ENCODE peak calls at places on chromosomes 12 and 14, in eight cellular contexts. B, D, T, S, L, F, Y and W are unnamed samples.

GRCh38 chr14:70350078-70350477 is 9.4 kb downstream of the COX16 start:
- DNase-seq in B (no peak), D (no peak), T (no peak), S (no peak), L (no peak), F (no peak), Y (no peak), W (no peak)

GRCh38 chr12:64583395-64584172 is 26.7 kb upstream of the RASSF3 start:
- DNase-seq in B (no peak), D (no peak), T (no peak), S (no peak), L (no peak), F (no peak), Y (peak), W (no peak)

GRCh38 chr12:89707992-89708792 is 446 bp downstream of the ATP2B1 start:
- DNase-seq in B (peak), D (no peak), T (no peak), S (peak), L (peak), F (peak), Y (peak), W (no peak)

GRCh38 chr12:18462437-18462836 is 201.1 kb downstream of the PIK3C2G start:
- DNase-seq in B (no peak), D (peak), T (no peak), S (no peak), L (no peak), F (no peak), Y (peak), W (no peak)

GRCh38 chr12:10889226-10889625 is 5.2 kb upstream of the PRH1 start:
- DNase-seq in B (no peak), D (no peak), T (no peak), S (no peak), L (no peak), F (no peak), Y (no peak), W (no peak)

GRCh38 chr12:75969768-75970167 is 61.8 kb downstream of the PHLDA1 start:
- DNase-seq in B (no peak), D (no peak), T (no peak), S (no peak), L (no peak), F (no peak), Y (no peak), W (no peak)

GRCh38 chr12:19115285-19115684 is 14.2 kb upstream of the PLEKHA5 start:
- DNase-seq in B (no peak), D (no peak), T (no peak), S (no peak), L (no peak), F (no peak), Y (no peak), W (no peak)

GRCh38 chr14:24958271-24958670 is 91.7 kb downstream of the STXBP6 start:
- DNase-seq in B (no peak), D (no peak), T (no peak), S (no peak), L (no peak), F (no peak), Y (no peak), W (no peak)

GRCh38 chr12:74317078-74317581 is 220.5 kb upstream of the ATXN7L3B start:
- DNase-seq in B (no peak), D (no peak), T (no peak), S (peak), L (no peak), F (peak), Y (peak), W (peak)

GRCh38 chr14:70391493-70392391 is 25.1 kb downstream of the SYNJ2BP start:
- DNase-seq in B (no peak), D (no peak), T (no peak), S (peak), L (no peak), F (no peak), Y (no peak), W (no peak)

GRCh38 chr14:64970041-64970440 is 2.1 kb downstream of the RAB15 start:
- DNase-seq in B (peak), D (no peak), T (no peak), S (no peak), L (no peak), F (no peak), Y (no peak), W (no peak)

GRCh38 chr12:113959096-113959495 is 7.0 kb downstream of the RBM19 start:
- DNase-seq in B (no peak), D (no peak), T (no peak), S (no peak), L (no peak), F (no peak), Y (no peak), W (no peak)

GRCh38 chr12:113957627-113958026 is 8.5 kb downstream of the RBM19 start:
- DNase-seq in B (no peak), D (no peak), T (no peak), S (no peak), L (no peak), F (no peak), Y (no peak), W (no peak)

GRCh38 chr12:113958108-113958507 is 8.0 kb downstream of the RBM19 start:
- DNase-seq in B (no peak), D (no peak), T (no peak), S (no peak), L (no peak), F (no peak), Y (no peak), W (no peak)

GRCh38 chr12:113954547-113954946 is 11.6 kb downstream of the RBM19 start:
- DNase-seq in B (no peak), D (no peak), T (no peak), S (no peak), L (no peak), F (no peak), Y (no peak), W (no peak)

GRCh38 chr12:113955109-113955970 is 10.8 kb downstream of the RBM19 start:
- DNase-seq in B (no peak), D (no peak), T (no peak), S (peak), L (no peak), F (no peak), Y (peak), W (peak)
- TF ChIP-seq CTCF in B (peak), D (peak), T (peak), S (peak), L (no peak), F (no peak), Y (peak), W (peak)

GRCh38 chr12:118023461-118023860 is 7.0 kb downstream of the RFC5 start:
- DNase-seq in B (no peak), D (no peak), T (no peak), S (no peak), L (no peak), F (no peak), Y (no peak), W (no peak)
- H3K27ac ChIP-seq in B (no peak), D (no peak), T (no peak), S (no peak), L (no peak), F (no peak), Y (no peak), W (no peak)

DNA sequence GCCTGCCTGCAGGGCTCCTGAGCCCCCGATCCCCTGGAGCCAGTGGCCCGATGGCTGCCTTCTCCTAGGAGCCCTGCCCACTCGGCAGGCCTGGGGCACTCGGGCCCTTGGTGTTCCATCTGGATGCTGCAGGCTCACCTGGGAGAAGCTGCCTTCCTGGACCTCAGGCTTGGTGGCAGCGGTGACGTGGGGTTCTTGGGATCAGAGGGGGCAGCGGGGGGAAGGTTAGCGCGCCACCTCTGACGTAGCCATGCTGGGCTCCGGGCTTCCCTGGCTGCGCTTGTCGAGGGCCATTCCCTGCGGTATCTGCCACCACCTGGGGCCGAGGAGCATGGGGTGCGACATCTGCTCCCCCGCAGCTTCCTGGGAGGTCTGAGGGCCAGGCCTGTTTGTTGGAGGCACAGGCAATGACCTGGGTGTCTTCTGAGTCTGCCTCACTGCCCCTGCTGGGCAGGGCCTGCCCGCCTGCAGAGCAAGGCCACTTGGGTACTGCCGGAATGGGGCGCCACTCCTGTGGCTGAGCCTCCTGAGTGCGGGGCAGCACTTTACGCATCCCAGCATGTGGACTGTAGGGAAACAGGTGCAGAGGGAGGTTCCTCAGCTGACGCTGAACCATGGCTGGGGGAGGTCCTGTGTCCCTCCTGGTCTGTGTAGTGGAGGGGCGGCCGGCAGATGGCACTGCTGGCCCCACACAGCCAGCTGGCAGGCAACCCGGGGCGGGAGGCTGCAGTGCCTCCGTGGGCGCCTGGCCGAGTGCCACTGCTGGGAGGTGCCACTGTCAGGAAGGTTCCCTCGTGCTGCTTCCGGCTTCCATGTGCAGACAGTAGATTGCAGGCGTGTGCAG is 20.3 kb downstream of the MTA1 start:
- DNase-seq in B (no peak), D (no peak), T (no peak), S (no peak), L (no peak), F (no peak), Y (peak), W (no peak)
- TF ChIP-seq CTCF in B (peak), D (no peak), T (no peak), S (no peak), L (no peak), F (no peak), Y (no peak), W (no peak)

DNA sequence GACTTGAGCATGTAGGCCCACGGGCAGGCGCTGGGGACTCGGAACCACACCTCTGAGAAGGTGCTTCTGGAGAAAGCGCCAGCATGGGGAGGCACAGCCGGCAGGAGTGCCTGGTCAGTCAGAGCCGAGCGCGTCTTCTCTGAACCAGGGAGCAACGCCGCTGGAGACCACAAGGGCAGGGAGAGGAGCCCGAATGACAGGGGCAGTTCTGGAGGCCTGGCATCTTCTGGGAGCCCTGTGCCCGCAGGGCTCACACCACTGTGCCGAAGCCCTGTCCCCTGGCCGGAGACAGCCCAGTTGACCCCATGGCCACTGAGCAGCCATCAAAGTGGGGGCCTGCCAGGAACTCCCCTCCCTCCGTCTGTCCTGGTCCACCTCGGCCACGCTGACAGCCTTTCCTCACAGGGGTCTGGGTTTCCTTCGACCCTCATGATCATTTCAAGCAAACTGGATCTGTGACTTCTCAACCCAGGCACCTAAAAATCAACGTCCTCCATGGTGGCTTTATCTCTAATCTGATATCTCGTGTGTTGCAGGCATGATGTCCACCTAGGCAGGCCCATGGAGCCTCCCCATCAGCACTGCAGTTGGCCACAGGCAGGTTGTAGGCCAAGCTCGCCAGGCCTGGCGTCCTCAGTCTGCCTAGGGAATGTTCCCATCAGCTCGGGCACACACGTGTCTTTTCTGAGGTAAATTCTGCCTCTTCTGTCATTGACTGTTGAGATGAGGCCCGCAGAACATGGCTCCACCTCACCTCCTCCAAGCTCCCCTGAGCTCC is 299.3 kb upstream of the RTL1 start:
- DNase-seq in B (peak), D (no peak), T (no peak), S (no peak), L (no peak), F (peak), Y (no peak), W (no peak)
- H3K27ac ChIP-seq in B (no peak), D (no peak), T (no peak), S (no peak), L (no peak), F (no peak), Y (no peak), W (no peak)

GRCh38 chr12:66548338-66549049 is 130.4 kb downstream of the GRIP1 start:
- DNase-seq in B (no peak), D (no peak), T (no peak), S (no peak), L (no peak), F (no peak), Y (no peak), W (no peak)
- TF ChIP-seq CTCF in B (no peak), D (peak), T (no peak), S (peak), L (no peak), F (no peak), Y (no peak), W (peak)

DNA sequence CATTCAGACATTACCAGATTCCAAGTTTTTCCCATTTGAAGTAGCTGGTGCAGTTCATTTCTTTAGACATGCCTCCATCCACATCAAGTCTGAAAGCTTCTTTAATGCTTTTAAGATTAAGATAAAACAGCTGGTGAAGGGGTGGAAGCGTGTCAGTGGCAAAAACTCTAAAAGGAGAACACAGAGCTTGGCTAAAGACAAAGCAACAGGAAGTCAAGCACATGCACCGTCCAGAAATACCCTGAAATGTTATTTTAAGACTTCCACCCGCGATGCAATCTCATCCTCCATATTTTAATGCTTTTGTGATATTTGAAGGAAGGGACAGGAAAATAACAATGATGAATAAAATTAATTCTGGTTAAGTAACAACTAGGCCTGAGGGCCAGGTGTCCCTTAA is 31.8 kb downstream of the PPM1H start:
- DNase-seq in B (no peak), D (no peak), T (no peak), S (no peak), L (no peak), F (no peak), Y (peak), W (no peak)
- H3K27ac ChIP-seq in B (no peak), D (no peak), T (no peak), S (no peak), L (no peak), F (no peak), Y (peak), W (no peak)

DNA sequence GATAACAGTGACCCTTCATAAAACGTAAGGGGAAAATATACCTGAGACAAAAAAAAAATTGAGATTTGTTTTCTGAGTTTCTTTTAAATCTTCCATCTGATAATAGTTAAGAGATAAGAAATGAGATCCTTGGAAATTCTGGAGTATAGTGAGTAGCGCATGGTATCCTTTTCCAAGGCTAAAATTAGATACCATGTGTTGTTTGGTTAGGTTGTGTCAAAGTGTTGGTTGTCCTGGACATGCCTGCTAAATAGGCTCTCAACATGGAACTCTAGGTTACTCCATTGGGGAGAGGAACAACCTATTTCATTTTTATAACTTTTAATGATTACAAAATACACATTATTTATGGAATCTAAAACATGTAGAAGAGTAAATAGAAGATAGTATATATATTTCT is 14.8 kb downstream of the PYGL start:
- DNase-seq in B (no peak), D (no peak), T (no peak), S (no peak), L (no peak), F (no peak), Y (no peak), W (no peak)
- TF ChIP-seq CTCF in B (no peak), D (no peak), T (no peak), S (no peak), L (no peak), F (no peak), Y (no peak), W (no peak)

DNA sequence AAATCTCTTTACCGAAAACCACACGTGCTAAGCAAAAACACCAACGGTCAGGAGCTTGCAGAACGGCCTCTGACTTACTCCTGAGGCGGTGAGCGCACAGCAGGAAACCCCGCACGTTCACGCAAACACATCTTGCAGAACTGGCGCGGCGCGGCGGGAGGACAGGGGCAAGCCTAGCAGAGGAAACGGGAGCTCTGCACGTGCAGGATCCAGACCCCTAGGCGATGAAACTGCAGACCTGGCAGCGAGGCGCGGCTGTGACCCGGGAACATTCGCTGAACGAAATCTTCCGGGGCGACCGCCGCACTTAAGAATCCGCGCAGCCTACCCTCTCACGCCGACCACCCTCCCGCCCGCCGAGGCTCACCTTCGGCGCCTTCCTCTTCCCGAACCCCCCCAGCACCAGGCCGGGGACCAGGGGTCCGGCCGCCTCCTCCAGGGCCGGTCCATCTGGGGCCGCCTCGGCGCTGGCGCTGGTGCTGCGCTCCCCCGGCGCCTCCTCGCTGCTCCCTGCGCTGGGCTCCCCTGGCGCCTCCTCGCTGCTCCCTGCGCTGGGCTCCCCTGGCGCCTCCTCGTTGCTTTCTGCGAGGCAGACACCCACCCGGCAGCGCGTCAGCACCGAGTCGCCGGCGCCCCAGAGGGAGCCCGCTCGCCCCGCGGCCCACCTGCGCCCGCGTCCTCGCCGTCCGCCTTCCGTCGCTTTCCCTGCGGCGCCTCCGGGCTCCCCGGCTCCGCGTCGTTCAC is 619 bp downstream of the DDX51 start:
- DNase-seq in B (peak), D (no peak), T (no peak), S (peak), L (no peak), F (no peak), Y (no peak), W (no peak)
- H3K27ac ChIP-seq in B (peak), D (no peak), T (peak), S (peak), L (peak), F (peak), Y (peak), W (peak)

DNA sequence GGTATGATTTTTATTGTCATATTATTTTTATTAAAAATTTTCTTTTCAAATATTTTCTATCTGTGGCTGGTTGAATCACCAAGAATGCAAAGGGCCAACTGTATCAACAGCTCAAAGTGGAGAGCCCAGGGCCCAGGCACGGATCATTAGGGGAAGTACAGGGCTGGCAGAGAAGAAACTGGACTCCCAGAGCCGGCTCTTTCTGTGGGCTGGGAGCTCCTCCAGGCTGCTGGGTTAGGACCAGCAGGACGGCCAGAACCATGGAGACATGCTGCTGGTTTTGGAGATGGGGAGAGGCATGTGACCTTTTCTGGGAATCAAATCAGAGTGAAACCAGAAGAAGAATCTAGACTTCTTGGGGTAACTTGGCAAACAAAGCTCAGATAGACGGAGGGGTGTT is 220.5 kb downstream of the CACNA1C start:
- DNase-seq in B (no peak), D (no peak), T (no peak), S (no peak), L (no peak), F (peak), Y (no peak), W (no peak)
- TF ChIP-seq CTCF in B (no peak), D (peak), T (peak), S (no peak), L (no peak), F (peak), Y (no peak), W (no peak)